ENCODE peak calls at places on chromosomes 16 and 17, in four cellular contexts. O is activated naive CD4-positive, alpha-beta T cell; R is thoracic aorta; Z is ELF-1. Q is an unnamed sample.

GRCh38 chr16:17475104-17475503 is 4.3 kb upstream of the XYLT1 start:
- DNase-seq in O (no peak), R (no peak), Z (no peak), Q (peak; percentile 7)

GRCh38 chr17:15412606-15413005 is 54.8 kb downstream of the CDRT4 start:
- DNase-seq in O (no peak), R (no peak), Z (no peak), Q (no peak)

GRCh38 chr17:66240630-66241029 is 11.4 kb upstream of the APOH start:
- DNase-seq in O (no peak), R (no peak), Z (no peak), Q (no peak)

GRCh38 chr17:72634621-72635020 is 457.9 kb downstream of the SLC39A11 start:
- DNase-seq in O (no peak), R (no peak), Z (no peak), Q (no peak)

GRCh38 chr16:35195864-35196216 is 1736.4 kb downstream of the TP53TG3F start:
- DNase-seq in O (no peak), R (no peak), Z (no peak), Q (no peak)

GRCh38 chr17:1562178-1562643 is 381 bp downstream of the PITPNA start:
- DNase-seq in O (no peak), R (no peak), Z (no peak), Q (no peak)

GRCh38 chr16:72044825-72045359 is 9.4 kb upstream of the HP start:
- DNase-seq in O (no peak), R (no peak), Z (no peak), Q (no peak)

GRCh38 chr17:39744836-39745215 is 7.1 kb downstream of the GRB7 start:
- DNase-seq in O (no peak), R (no peak), Z (no peak), Q (no peak)

GRCh38 chr17:79114455-79115301 is 40.1 kb downstream of the ENGASE start:
- DNase-seq in O (no peak), R (no peak), Z (peak; percentile 41), Q (no peak)

GRCh38 chr16:53257001-53257400 is 177.3 kb upstream of the RBL2 start:
- DNase-seq in O (no peak), R (no peak), Z (no peak), Q (no peak)

Q was measured in tibial artery.